ENCODE peak calls at places on chromosomes 3 and 15, in four cellular contexts. A is NCI-H345; M is foreskin melanocyte; J is CD8-positive, alpha-beta T cell. V is an unnamed sample.

GRCh38 chr15:41967506-41968206 is 4.7 kb downstream of the EHD4 start:
- DNase-seq in M (peak), J (no peak), A (no peak), V (no peak)

GRCh38 chr3:11835028-11835639 is 11.6 kb downstream of the TAMM41 start:
- DNase-seq in J (no peak), M (no peak), A (no peak), V (no peak)

GRCh38 chr15:60172147-60172546 is 168.0 kb downstream of the FOXB1 start:
- DNase-seq in M (no peak), J (no peak), A (no peak), V (no peak)

GRCh38 chr15:88243156-88243555 is 13.4 kb downstream of the NTRK3 start:
- DNase-seq in A (no peak), J (no peak), M (no peak), V (no peak)

GRCh38 chr3:98172621-98173020 is 6.1 kb downstream of the OR5H15 start:
- DNase-seq in A (no peak), J (no peak), M (no peak), V (no peak)

GRCh38 chr3:13007251-13007941 is 65.8 kb downstream of the IQSEC1 start:
- DNase-seq in A (no peak), J (no peak), M (no peak), V (no peak)

GRCh38 chr3:172259191-172259590 is 189.1 kb downstream of the GHSR start:
- DNase-seq in A (no peak), J (no peak), M (no peak), V (no peak)

GRCh38 chr3:190424478-190425439 is 24.9 kb downstream of the TMEM207 start:
- DNase-seq in J (no peak), M (peak), A (peak), V (no peak)

GRCh38 chr3:188339410-188340295 is 185.7 kb downstream of the LPP start:
- DNase-seq in M (no peak), A (no peak), J (no peak), V (no peak)

GRCh38 chr3:57974796-57975388 is 33.3 kb upstream of the FLNB start:
- DNase-seq in J (no peak), M (peak), A (no peak), V (no peak)

GRCh38 chr3:29693863-29694262 is 413.0 kb downstream of the RBMS3 start:
- DNase-seq in J (no peak), A (no peak), M (no peak), V (no peak)

GRCh38 chr3:66363133-66363532 is 137.7 kb downstream of the LRIG1 start:
- DNase-seq in M (no peak), A (no peak), J (no peak), V (no peak)

GRCh38 chr15:35439291-35439690 is 106.7 kb downstream of the DPH6 start:
- DNase-seq in M (no peak), A (no peak), J (no peak), V (no peak)

GRCh38 chr3:36714343-36714742 is 50.0 kb downstream of the DCLK3 start:
- DNase-seq in A (no peak), M (peak), J (no peak), V (no peak)

GRCh38 chr3:27568393-27568792 is 84.2 kb upstream of the SLC4A7 start:
- DNase-seq in M (peak), A (peak), J (no peak), V (no peak)

GRCh38 chr15:101444015-101444414 is 45.5 kb downstream of the PCSK6 start:
- DNase-seq in J (no peak), M (no peak), A (no peak), V (no peak)

GRCh38 chr3:15206662-15207576 is 873 bp downstream of the CAPN7 start:
- DNase-seq in J (no peak), A (no peak), M (peak), V (no peak)

GRCh38 chr3:123914829-123915228 is 30.7 kb upstream of the MYLK start:
- DNase-seq in A (no peak), J (no peak), M (no peak), V (no peak)

GRCh38 chr3:197363553-197364409 is 65.4 kb upstream of the DLG1 start:
- DNase-seq in J (no peak), A (no peak), M (no peak), V (no peak)

GRCh38 chr3:13105851-13106250 is 32.6 kb upstream of the IQSEC1 start:
- DNase-seq in J (no peak), A (no peak), M (no peak), V (no peak)

GRCh38 chr15:100735654-100736053 is 133.3 kb downstream of the ASB7 start:
- DNase-seq in J (no peak), M (no peak), A (no peak), V (no peak)

GRCh38 chr15:80820092-80820491 is 40.9 kb downstream of the CEMIP start:
- DNase-seq in A (no peak), M (no peak), J (no peak), V (no peak)

GRCh38 chr3:14783480-14784086 is 35.2 kb upstream of the FGD5 start:
- DNase-seq in J (no peak), M (no peak), A (no peak), V (no peak)

GRCh38 chr15:99433757-99434211 is 132.0 kb upstream of the MEF2A start:
- DNase-seq in A (no peak), J (no peak), M (no peak), V (no peak)

GRCh38 chr3:186529204-186529999 is 14.8 kb downstream of the CRYGS start:
- DNase-seq in J (no peak), A (no peak), M (no peak), V (no peak)

GRCh38 chr3:114892117-114892870 is 254.8 kb downstream of the ZBTB20 start:
- DNase-seq in A (peak), J (no peak), M (no peak), V (no peak)

GRCh38 chr15:35466476-35466875 is 79.5 kb downstream of the DPH6 start:
- DNase-seq in J (no peak), A (no peak), M (no peak), V (no peak)

GRCh38 chr3:178761461-178761860 is 225.2 kb downstream of the KCNMB2 start:
- DNase-seq in J (no peak), M (peak), A (no peak), V (no peak)

GRCh38 chr3:152047465-152047864 is 174.0 kb downstream of the SUCNR1 start:
- DNase-seq in M (no peak), A (no peak), J (no peak), V (no peak)

GRCh38 chr3:37279226-37279625 is 104.8 kb upstream of the LRRFIP2 start:
- DNase-seq in A (no peak), J (no peak), M (no peak), V (no peak)

GRCh38 chr15:87724330-87724729 is 532.2 kb downstream of the NTRK3 start:
- DNase-seq in J (no peak), M (no peak), A (no peak), V (no peak)

GRCh38 chr15:29115093-29115991 is 154.3 kb downstream of the NSMCE3 start:
- DNase-seq in M (no peak), J (no peak), A (no peak), V (no peak)

GRCh38 chr3:193890036-193890897 is 245.7 kb upstream of the HES1 start:
- DNase-seq in J (no peak), M (no peak), A (no peak), V (no peak)

GRCh38 chr3:61936344-61936937 is 375.1 kb downstream of the PTPRG start:
- DNase-seq in A (no peak), J (no peak), M (no peak), V (no peak)

GRCh38 chr15:100638177-100638730 is 35.9 kb downstream of the ASB7 start:
- DNase-seq in M (no peak), J (no peak), A (no peak), V (no peak)

GRCh38 chr3:34260266-34260990 is 462.0 kb downstream of the PDCD6IP start:
- DNase-seq in M (peak), A (peak), J (no peak), V (no peak)

GRCh38 chr3:25610167-25610566 is 54.5 kb downstream of the TOP2B start:
- DNase-seq in J (no peak), A (no peak), M (no peak), V (no peak)

GRCh38 chr15:31831596-31831995 is 198.7 kb upstream of the CHRNA7 start:
- DNase-seq in A (no peak), J (no peak), M (no peak), V (no peak)

V was measured in activated T-helper 1 cell treated with Interleukin-2 at 50 U/mL for 16 hours.